ENCODE peak calls at places on chromosomes 16 and 17, in eight cellular contexts. One of them, this sample, is unnamed.

GRCh38 chr17:50967795-50968194 is 101.6 kb upstream of the TOB1 start:
- DNase-seq in retinal pigment epithelial cell: no peak
- DNase-seq in RWPE1: no peak
- DNase-seq in NCI-H1417: no peak
- DNase-seq in type B pancreatic cell: no peak
- DNase-seq in body of pancreas: no peak
- DNase-seq in CD4-positive, alpha-beta T cell: no peak
- DNase-seq in stimulated activated CD4-positive, alpha-beta T cell treated with anti-CD3 and anti-CD28 coated beads, Interleukin-4, amount 100 ng/mL, for 4 hours: no peak
- DNase-seq in this sample: no peak

GRCh38 chr17:82976982-82977488 is 102.4 kb upstream of the METRNL start:
- DNase-seq in retinal pigment epithelial cell: no peak
- DNase-seq in CD4-positive, alpha-beta T cell: no peak
- DNase-seq in stimulated activated CD4-positive, alpha-beta T cell treated with anti-CD3 and anti-CD28 coated beads, Interleukin-4, amount 100 ng/mL, for 4 hours: no peak
- DNase-seq in NCI-H1417: no peak
- DNase-seq in body of pancreas: no peak
- DNase-seq in type B pancreatic cell: no peak
- DNase-seq in RWPE1: no peak
- DNase-seq in this sample: no peak

GRCh38 chr16:11402051-11402744 is 56.9 kb downstream of the RMI2 start:
- DNase-seq in type B pancreatic cell: no peak
- DNase-seq in NCI-H1417: no peak
- DNase-seq in stimulated activated CD4-positive, alpha-beta T cell treated with anti-CD3 and anti-CD28 coated beads, Interleukin-4, amount 100 ng/mL, for 4 hours: no peak
- DNase-seq in retinal pigment epithelial cell: no peak
- DNase-seq in CD4-positive, alpha-beta T cell: no peak
- DNase-seq in body of pancreas: no peak
- DNase-seq in RWPE1: no peak
- DNase-seq in this sample: no peak

GRCh38 chr16:76946879-76947278 is 244.1 kb upstream of the MON1B start:
- DNase-seq in body of pancreas: no peak
- DNase-seq in RWPE1: peak; percentile 75
- DNase-seq in type B pancreatic cell: no peak
- DNase-seq in stimulated activated CD4-positive, alpha-beta T cell treated with anti-CD3 and anti-CD28 coated beads, Interleukin-4, amount 100 ng/mL, for 4 hours: no peak
- DNase-seq in retinal pigment epithelial cell: peak; percentile 3
- DNase-seq in NCI-H1417: no peak
- DNase-seq in CD4-positive, alpha-beta T cell: no peak
- DNase-seq in this sample: no peak

GRCh38 chr17:65185060-65185459 is 47.9 kb downstream of the RGS9 start:
- DNase-seq in CD4-positive, alpha-beta T cell: no peak
- DNase-seq in stimulated activated CD4-positive, alpha-beta T cell treated with anti-CD3 and anti-CD28 coated beads, Interleukin-4, amount 100 ng/mL, for 4 hours: no peak
- DNase-seq in NCI-H1417: no peak
- DNase-seq in retinal pigment epithelial cell: no peak
- DNase-seq in RWPE1: no peak
- DNase-seq in body of pancreas: no peak
- DNase-seq in type B pancreatic cell: no peak
- DNase-seq in this sample: no peak

GRCh38 chr17:67105213-67105612 is 60.9 kb downstream of the CACNG1 start:
- DNase-seq in stimulated activated CD4-positive, alpha-beta T cell treated with anti-CD3 and anti-CD28 coated beads, Interleukin-4, amount 100 ng/mL, for 4 hours: no peak
- DNase-seq in NCI-H1417: no peak
- DNase-seq in type B pancreatic cell: no peak
- DNase-seq in RWPE1: peak; percentile 4
- DNase-seq in retinal pigment epithelial cell: peak; percentile 36
- DNase-seq in CD4-positive, alpha-beta T cell: no peak
- DNase-seq in body of pancreas: no peak
- DNase-seq in this sample: no peak

GRCh38 chr17:74831442-74832146 is 28.1 kb downstream of the GRIN2C start:
- DNase-seq in type B pancreatic cell: no peak
- DNase-seq in retinal pigment epithelial cell: no peak
- DNase-seq in stimulated activated CD4-positive, alpha-beta T cell treated with anti-CD3 and anti-CD28 coated beads, Interleukin-4, amount 100 ng/mL, for 4 hours: no peak
- DNase-seq in RWPE1: no peak
- DNase-seq in body of pancreas: no peak
- DNase-seq in NCI-H1417: peak; percentile 58
- DNase-seq in CD4-positive, alpha-beta T cell: no peak
- DNase-seq in this sample: no peak

GRCh38 chr17:9209781-9210370 is 188.6 kb downstream of the NTN1 start:
- DNase-seq in type B pancreatic cell: no peak
- DNase-seq in NCI-H1417: no peak
- DNase-seq in retinal pigment epithelial cell: no peak
- DNase-seq in stimulated activated CD4-positive, alpha-beta T cell treated with anti-CD3 and anti-CD28 coated beads, Interleukin-4, amount 100 ng/mL, for 4 hours: no peak
- DNase-seq in CD4-positive, alpha-beta T cell: no peak
- DNase-seq in body of pancreas: no peak
- DNase-seq in RWPE1: no peak
- DNase-seq in this sample: no peak

GRCh38 chr17:18261146-18261515 is 669 bp downstream of the MIEF2 start:
- DNase-seq in retinal pigment epithelial cell: no peak
- DNase-seq in CD4-positive, alpha-beta T cell: peak; percentile 18
- DNase-seq in stimulated activated CD4-positive, alpha-beta T cell treated with anti-CD3 and anti-CD28 coated beads, Interleukin-4, amount 100 ng/mL, for 4 hours: no peak
- DNase-seq in body of pancreas: peak; percentile 96
- DNase-seq in RWPE1: peak; percentile 86
- DNase-seq in type B pancreatic cell: no peak
- DNase-seq in NCI-H1417: no peak
- DNase-seq in this sample: no peak

GRCh38 chr17:8222630-8223355 is 12.4 kb upstream of the AURKB start:
- DNase-seq in NCI-H1417: peak; percentile 85
- DNase-seq in stimulated activated CD4-positive, alpha-beta T cell treated with anti-CD3 and anti-CD28 coated beads, Interleukin-4, amount 100 ng/mL, for 4 hours: peak; percentile 87
- DNase-seq in retinal pigment epithelial cell: no peak
- DNase-seq in CD4-positive, alpha-beta T cell: peak; percentile 84
- DNase-seq in RWPE1: peak; percentile 83
- DNase-seq in body of pancreas: peak; percentile 94
- DNase-seq in type B pancreatic cell: peak; percentile 95
- DNase-seq in this sample: peak; percentile 94

GRCh38 chr17:61467416-61468262 is 15.4 kb downstream of the TBX4 start:
- DNase-seq in RWPE1: no peak
- DNase-seq in body of pancreas: peak; percentile 19
- DNase-seq in type B pancreatic cell: no peak
- DNase-seq in NCI-H1417: no peak
- DNase-seq in stimulated activated CD4-positive, alpha-beta T cell treated with anti-CD3 and anti-CD28 coated beads, Interleukin-4, amount 100 ng/mL, for 4 hours: no peak
- DNase-seq in retinal pigment epithelial cell: peak; percentile 2
- DNase-seq in CD4-positive, alpha-beta T cell: no peak
- DNase-seq in this sample: no peak

GRCh38 chr17:65389426-65389825 is 172.0 kb downstream of the AXIN2 start:
- DNase-seq in stimulated activated CD4-positive, alpha-beta T cell treated with anti-CD3 and anti-CD28 coated beads, Interleukin-4, amount 100 ng/mL, for 4 hours: no peak
- DNase-seq in CD4-positive, alpha-beta T cell: no peak
- DNase-seq in RWPE1: no peak
- DNase-seq in body of pancreas: no peak
- DNase-seq in retinal pigment epithelial cell: no peak
- DNase-seq in NCI-H1417: no peak
- DNase-seq in type B pancreatic cell: no peak
- DNase-seq in this sample: no peak

GRCh38 chr16:70553645-70554044 is 30.0 kb downstream of the SF3B3 start:
- DNase-seq in RWPE1: no peak
- DNase-seq in NCI-H1417: no peak
- DNase-seq in body of pancreas: no peak
- DNase-seq in retinal pigment epithelial cell: no peak
- DNase-seq in stimulated activated CD4-positive, alpha-beta T cell treated with anti-CD3 and anti-CD28 coated beads, Interleukin-4, amount 100 ng/mL, for 4 hours: no peak
- DNase-seq in type B pancreatic cell: no peak
- DNase-seq in CD4-positive, alpha-beta T cell: no peak
- DNase-seq in this sample: no peak

This sample was measured in memory B cell.